ENCODE peak calls at places on chromosome 9, in four cellular contexts. Q is H1, R is GM12878, P is K562. F is an unnamed sample.

GRCh38 chr9:19517202-19517942 is 108.6 kb downstream of the ACER2 start:
- DNase-seq in Q (peak), R (no peak), P (peak), F (no peak)

GRCh38 chr9:376115-376514 is 161.4 kb downstream of the DOCK8 start:
- DNase-seq in Q (no peak), R (no peak), P (no peak), F (no peak)

GRCh38 chr9:25505644-25506043 is 172.6 kb downstream of the TUSC1 start:
- DNase-seq in Q (no peak), R (no peak), P (no peak), F (no peak)

GRCh38 chr9:136254381-136255165 is 9.0 kb upstream of the QSOX2 start:
- DNase-seq in Q (no peak), R (no peak), P (no peak), F (no peak)

GRCh38 chr9:115189686-115190085 is 71.7 kb upstream of the TNC start:
- DNase-seq in Q (no peak), R (no peak), P (no peak), F (no peak)

GRCh38 chr9:91296354-91296753 is 65.4 kb downstream of the AUH start:
- DNase-seq in Q (no peak), R (no peak), P (no peak), F (no peak)

GRCh38 chr9:135826188-135826545 is 81.2 kb downstream of the CAMSAP1 start:
- DNase-seq in Q (no peak), R (no peak), P (no peak), F (no peak)

GRCh38 chr9:38006981-38007380 is 62.0 kb downstream of the SHB start:
- DNase-seq in Q (no peak), R (no peak), P (no peak), F (no peak)

GRCh38 chr9:118929317-118929716 is 439.9 kb downstream of the BRINP1 start:
- DNase-seq in Q (no peak), R (no peak), P (no peak), F (no peak)

GRCh38 chr9:86239053-86239770 is 20.2 kb downstream of the C9orf153 start:
- DNase-seq in Q (no peak), R (no peak), P (no peak), F (no peak)

GRCh38 chr9:38527507-38527906 is 92.9 kb downstream of the ANKRD18A start:
- DNase-seq in Q (no peak), R (no peak), P (no peak), F (peak)

GRCh38 chr9:90724880-90725279 is 76.7 kb upstream of the SYK start:
- DNase-seq in Q (no peak), R (no peak), P (no peak), F (no peak)

GRCh38 chr9:124133752-124134151 is 122.2 kb downstream of the LHX2 start:
- DNase-seq in Q (no peak), R (no peak), P (peak), F (peak)

GRCh38 chr9:83116026-83116425 is 53.1 kb upstream of the RASEF start:
- DNase-seq in Q (no peak), R (no peak), P (no peak), F (no peak)

GRCh38 chr9:83219154-83219923 is 156.4 kb upstream of the RASEF start:
- DNase-seq in Q (peak), R (no peak), P (peak), F (peak)

GRCh38 chr9:131578778-131579504 is 33.6 kb downstream of the PRRT1B start:
- DNase-seq in Q (no peak), R (peak), P (no peak), F (no peak)

GRCh38 chr9:35757527-35758275 is 3.6 kb upstream of the MSMP start:
- DNase-seq in Q (no peak), R (no peak), P (peak), F (peak)

GRCh38 chr9:36928670-36929349 is 105.3 kb downstream of the PAX5 start:
- DNase-seq in Q (no peak), R (peak), P (no peak), F (no peak)

GRCh38 chr9:134161647-134162046 is 2.7 kb downstream of the RNU6ATAC start:
- DNase-seq in Q (no peak), R (no peak), P (no peak), F (no peak)

GRCh38 chr9:6047020-6047419 is 31.6 kb upstream of the RANBP6 start:
- DNase-seq in Q (no peak), R (no peak), P (no peak), F (no peak)

GRCh38 chr9:93035106-93035660 is 23.3 kb upstream of the SUSD3 start:
- DNase-seq in Q (no peak), R (no peak), P (no peak), F (no peak)

GRCh38 chr9:20197976-20198685 is 409.3 kb upstream of the SLC24A2 start:
- DNase-seq in Q (no peak), R (no peak), P (no peak), F (no peak)

GRCh38 chr9:116959775-116960174 is 272.7 kb downstream of the TRIM32 start:
- DNase-seq in Q (peak), R (no peak), P (no peak), F (no peak)

GRCh38 chr9:129770741-129771140 is 17.9 kb upstream of the PTGES start:
- DNase-seq in Q (no peak), R (no peak), P (no peak), F (no peak)

DNA sequence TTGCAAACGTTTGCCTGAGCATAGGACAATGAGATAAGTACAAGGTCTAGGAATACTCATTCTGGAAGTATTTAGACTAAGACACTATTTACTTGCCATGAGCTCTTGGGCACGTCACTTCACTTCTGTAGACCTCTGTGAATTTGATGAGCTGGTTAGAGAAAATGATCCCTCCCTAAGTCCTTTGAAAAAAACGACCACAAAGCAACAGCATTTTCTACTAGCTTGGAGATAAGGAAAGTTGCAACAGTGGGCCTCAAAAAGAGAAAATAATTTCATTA is 1.9 kb downstream of the LURAP1L start:
- DNase-seq in Q (no peak), R (no peak), P (no peak), F (no peak)
- TF ChIP-seq BRCA1 in Q (no peak), R (no peak), P (no peak), F (no peak)

GRCh38 chr9:29669613-29670012 is 2096.3 kb upstream of the C9orf72 start:
- DNase-seq in Q (no peak), R (no peak), P (no peak), F (no peak)

DNA sequence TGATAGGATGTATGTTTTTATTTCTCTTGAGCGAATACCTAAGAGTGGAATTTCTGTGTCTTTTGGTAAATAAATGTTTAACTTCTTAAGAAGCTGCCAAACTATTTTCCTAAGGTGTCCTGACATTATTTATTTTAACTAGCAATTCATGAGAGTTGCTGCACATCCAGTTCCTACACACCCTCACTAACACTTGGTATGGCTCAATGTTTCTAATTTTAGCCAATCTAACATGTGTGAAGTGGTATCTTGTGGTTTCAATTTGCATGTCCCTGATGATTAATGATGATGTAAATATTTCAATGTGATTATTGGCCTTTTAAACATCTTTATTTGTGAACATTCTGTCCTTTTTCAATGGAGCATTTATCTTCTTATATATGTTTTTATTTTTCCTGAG is 2095.5 kb upstream of the C9orf72 start:
- DNase-seq in Q (no peak), R (no peak), P (no peak), F (no peak)
- TF ChIP-seq CREB1 in Q (no peak), R (no peak), P (no peak), F (no peak)

DNA sequence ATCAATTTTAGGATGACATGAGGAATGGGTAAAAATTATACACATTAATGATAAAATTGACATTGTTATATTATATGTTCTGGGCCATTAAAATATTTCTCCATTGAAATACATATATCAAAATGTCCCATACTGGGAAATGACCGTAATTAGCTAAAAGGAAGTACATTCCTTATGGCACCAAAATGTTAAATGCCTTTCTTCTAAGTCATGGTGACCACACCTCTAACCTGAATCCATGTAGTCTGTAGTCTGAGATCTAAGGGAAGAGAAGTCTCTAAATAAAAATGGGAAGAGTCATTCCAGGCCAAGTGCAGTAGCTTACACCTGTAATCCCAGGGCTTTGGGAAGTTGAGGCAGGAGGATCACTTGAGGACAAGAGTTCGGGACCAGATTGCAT is 10.0 kb upstream of the GDA start:
- DNase-seq in Q (no peak), R (no peak), P (no peak), F (no peak)
- TF ChIP-seq USF2 in Q (no peak), R (no peak), P (no peak), F (no peak)

GRCh38 chr9:22512495-22512894 is 65.9 kb downstream of the DMRTA1 start:
- DNase-seq in Q (no peak), R (no peak), P (no peak), F (no peak)

DNA sequence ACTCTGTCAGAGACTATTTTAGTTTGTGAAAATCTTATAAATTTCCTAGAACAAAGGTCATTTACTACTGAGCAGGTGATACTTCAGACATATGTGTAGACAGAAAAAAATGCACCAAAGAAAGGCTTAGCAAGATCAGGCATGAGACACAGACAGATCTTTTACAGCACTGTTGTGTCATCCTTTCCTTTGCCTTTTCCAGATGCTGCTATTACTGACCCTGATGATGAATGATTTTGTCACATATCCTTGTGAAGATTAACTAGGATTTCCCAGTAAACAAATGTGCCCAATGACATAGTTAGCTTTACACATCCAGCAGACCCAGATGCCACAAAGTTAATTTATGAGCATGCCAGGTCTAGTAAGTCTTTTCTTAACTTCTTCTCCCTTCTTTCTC is 68.2 kb downstream of the DMRTA1 start:
- DNase-seq in Q (no peak), R (no peak), P (no peak), F (no peak)
- TF ChIP-seq BRCA1 in Q (no peak), R (no peak), P (no peak), F (no peak)

GRCh38 chr9:100774962-100775361 is 197.1 kb downstream of the CAVIN4 start:
- DNase-seq in Q (peak), R (no peak), P (no peak), F (no peak)
- TF ChIP-seq CREB1 in Q (no peak), R (no peak), P (no peak), F (no peak)

GRCh38 chr9:132754236-132754635 is 84.0 kb downstream of the GTF3C4 start:
- DNase-seq in Q (no peak), R (no peak), P (no peak), F (no peak)

GRCh38 chr9:132753593-132753880 is 83.3 kb downstream of the GTF3C4 start:
- DNase-seq in Q (no peak), R (no peak), P (no peak), F (no peak)

GRCh38 chr9:132757031-132757430 is 86.8 kb downstream of the GTF3C4 start:
- DNase-seq in Q (no peak), R (no peak), P (no peak), F (no peak)

GRCh38 chr9:132755096-132755495 is 84.8 kb downstream of the GTF3C4 start:
- DNase-seq in Q (no peak), R (no peak), P (no peak), F (no peak)

GRCh38 chr9:132756214-132756799 is 86.0 kb downstream of the GTF3C4 start:
- DNase-seq in Q (no peak), R (no peak), P (no peak), F (no peak)
- TF ChIP-seq USF2 in Q (no peak), R (no peak), P (no peak), F (no peak)

DNA sequence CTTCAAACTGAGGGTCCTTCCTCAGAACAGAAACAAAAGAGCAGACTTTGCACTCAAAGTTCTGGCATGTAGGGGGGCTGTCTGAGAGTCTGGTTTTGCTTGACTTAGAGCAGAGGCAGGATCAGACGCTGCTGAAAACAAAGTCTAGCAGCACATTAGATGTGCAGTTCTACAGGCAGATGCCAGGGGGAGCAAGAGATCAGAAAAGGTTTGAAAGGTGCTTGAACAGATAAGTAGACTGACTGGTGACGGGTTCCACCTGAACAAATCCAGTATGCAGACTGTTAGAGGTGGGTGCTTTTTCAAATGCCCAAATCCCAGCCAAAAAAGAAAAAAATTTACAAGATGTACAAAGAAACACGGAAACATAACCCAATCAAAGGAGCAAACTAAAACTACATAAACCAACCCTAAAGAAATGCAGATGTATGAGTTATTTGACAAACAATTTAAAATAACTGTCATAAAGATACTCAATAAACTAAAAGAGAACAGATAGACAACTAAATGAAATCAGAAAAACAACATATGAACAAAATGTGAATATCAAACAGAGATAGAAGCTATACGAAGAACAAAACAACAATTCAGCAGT is 194.7 kb upstream of the FREM1 start:
- DNase-seq in Q (peak), R (no peak), P (peak), F (peak)
- TF ChIP-seq BRCA1 in Q (no peak), R (no peak), P (no peak), F (no peak)

GRCh38 chr9:112780637-112781036 is 30.1 kb downstream of the SNX30 start:
- DNase-seq in Q (no peak), R (no peak), P (no peak), F (no peak)
- TF ChIP-seq CREB1 in Q (no peak), R (no peak), P (no peak), F (no peak)

F was measured in HepG2.